ENCODE peak calls at places on chromosomes 13 and 19, in eight cellular contexts. E is lung, Q is NB4, X is astrocyte of the spinal cord, M is brain microvascular endothelial cell, Z is fibroblast of lung, F is body of pancreas, V is heart left ventricle. U is an unnamed sample.

GRCh38 chr19:19109601-19110000 is 28.7 kb downstream of the TMEM161A start:
- DNase-seq in M (peak), Z (peak), E (no peak), V (no peak), F (no peak), Q (no peak), X (no peak), U (peak)

GRCh38 chr19:29806098-29806866 is 5.5 kb upstream of the CCNE1 start:
- DNase-seq in E (no peak), V (peak), X (no peak), Z (peak), Q (peak), F (no peak), M (peak), U (peak)

GRCh38 chr13:31765441-31765840 is 26.1 kb downstream of the RXFP2 start:
- DNase-seq in E (no peak), F (no peak), M (peak), V (no peak), Z (peak), Q (no peak), X (peak), U (peak)

GRCh38 chr19:45564131-45564780 is 20.3 kb downstream of the OPA3 start:
- DNase-seq in F (no peak), V (no peak), X (no peak), M (no peak), Z (no peak), E (no peak), Q (no peak), U (no peak)

GRCh38 chr13:20822406-20822805 is 48.6 kb upstream of the EEF1AKMT1 start:
- DNase-seq in X (no peak), Z (no peak), Q (no peak), F (no peak), M (no peak), V (no peak), E (no peak), U (no peak)

GRCh38 chr19:44684892-44685847 is 13.8 kb upstream of the CEACAM16 start:
- DNase-seq in X (peak), Q (peak), F (peak), Z (peak), E (peak), V (no peak), M (peak), U (peak)

GRCh38 chr19:17475541-17476115 is 5.3 kb downstream of the SLC27A1 start:
- DNase-seq in V (peak), M (peak), Z (peak), F (peak), E (no peak), Q (peak), X (peak), U (peak)

GRCh38 chr19:46755077-46755852 is 9.0 kb upstream of the STRN4 start:
- DNase-seq in F (no peak), M (no peak), X (peak), Z (peak), E (no peak), Q (no peak), V (peak), U (peak)

GRCh38 chr13:65454403-65454802 is 1775.7 kb downstream of the PCDH9 start:
- DNase-seq in M (no peak), E (no peak), X (no peak), V (no peak), Q (no peak), F (no peak), Z (no peak), U (no peak)

GRCh38 chr19:1949304-1950101 is 8.5 kb downstream of the CSNK1G2 start:
- DNase-seq in X (no peak), V (no peak), E (no peak), Z (no peak), M (no peak), F (no peak), Q (no peak), U (no peak)

GRCh38 chr13:110409581-110409992 is 102.5 kb downstream of the COL4A2 start:
- DNase-seq in Z (peak), Q (no peak), X (peak), V (no peak), E (no peak), M (peak), F (no peak), U (no peak)

GRCh38 chr13:66778461-66778860 is 451.7 kb downstream of the PCDH9 start:
- DNase-seq in Q (peak), V (no peak), M (no peak), Z (peak), F (no peak), E (no peak), X (no peak), U (peak)

GRCh38 chr13:29436291-29436690 is 159.2 kb downstream of the SLC7A1 start:
- DNase-seq in X (peak), V (no peak), F (no peak), Z (peak), Q (no peak), M (peak), E (no peak), U (peak)

GRCh38 chr13:114121496-114122466 is 10.6 kb downstream of the RASA3 start:
- DNase-seq in Z (no peak), F (no peak), Q (no peak), V (no peak), M (no peak), E (no peak), X (no peak), U (no peak)

GRCh38 chr13:99977912-99978780 is 3.4 kb upstream of the ZIC2 start:
- DNase-seq in V (no peak), Z (no peak), F (no peak), X (peak), E (no peak), M (no peak), Q (peak), U (no peak)

GRCh38 chr13:40668335-40668734 is 1.9 kb upstream of the FOXO1 start:
- DNase-seq in E (peak), M (no peak), X (no peak), Q (peak), F (peak), V (peak), Z (peak), U (peak)

GRCh38 chr19:42021185-42021584 is 27.2 kb upstream of the ATP1A3 start:
- DNase-seq in M (no peak), V (no peak), Q (no peak), X (no peak), Z (no peak), F (no peak), E (no peak), U (no peak)

GRCh38 chr19:39941615-39942507 is 7.4 kb upstream of the FCGBP start:
- DNase-seq in M (peak), V (no peak), Z (no peak), F (peak), X (peak), E (peak), Q (peak), U (no peak)

GRCh38 chr19:3683405-3683865 is 16.8 kb downstream of the PIP5K1C start:
- DNase-seq in Q (no peak), M (peak), F (no peak), X (peak), E (no peak), V (peak), Z (no peak), U (no peak)

GRCh38 chr13:75404721-75405120 is 77.2 kb downstream of the TBC1D4 start:
- DNase-seq in Z (no peak), M (no peak), Q (no peak), V (no peak), F (no peak), X (no peak), E (no peak), U (no peak)

GRCh38 chr19:4089400-4089908 is 22.8 kb upstream of the ZBTB7A start:
- DNase-seq in Q (peak), Z (no peak), F (peak), V (peak), X (no peak), M (no peak), E (no peak), U (no peak)

GRCh38 chr19:33288666-33289065 is 13.7 kb downstream of the CEBPA start:
- DNase-seq in V (no peak), X (no peak), Q (no peak), E (no peak), M (no peak), Z (no peak), F (no peak), U (no peak)

GRCh38 chr13:71754407-71754974 is 112.5 kb downstream of the DACH1 start:
- DNase-seq in F (peak), Z (peak), E (no peak), X (no peak), M (no peak), Q (no peak), V (peak), U (no peak)

GRCh38 chr13:20145521-20145920 is 15.3 kb downstream of the GJA3 start:
- DNase-seq in Z (no peak), M (no peak), X (no peak), E (no peak), V (no peak), Q (no peak), F (no peak), U (no peak)

GRCh38 chr19:36049080-36049698 is 4.9 kb downstream of the THAP8 start:
- DNase-seq in X (no peak), E (no peak), F (no peak), Z (no peak), M (no peak), V (no peak), Q (no peak), U (no peak)

DNA sequence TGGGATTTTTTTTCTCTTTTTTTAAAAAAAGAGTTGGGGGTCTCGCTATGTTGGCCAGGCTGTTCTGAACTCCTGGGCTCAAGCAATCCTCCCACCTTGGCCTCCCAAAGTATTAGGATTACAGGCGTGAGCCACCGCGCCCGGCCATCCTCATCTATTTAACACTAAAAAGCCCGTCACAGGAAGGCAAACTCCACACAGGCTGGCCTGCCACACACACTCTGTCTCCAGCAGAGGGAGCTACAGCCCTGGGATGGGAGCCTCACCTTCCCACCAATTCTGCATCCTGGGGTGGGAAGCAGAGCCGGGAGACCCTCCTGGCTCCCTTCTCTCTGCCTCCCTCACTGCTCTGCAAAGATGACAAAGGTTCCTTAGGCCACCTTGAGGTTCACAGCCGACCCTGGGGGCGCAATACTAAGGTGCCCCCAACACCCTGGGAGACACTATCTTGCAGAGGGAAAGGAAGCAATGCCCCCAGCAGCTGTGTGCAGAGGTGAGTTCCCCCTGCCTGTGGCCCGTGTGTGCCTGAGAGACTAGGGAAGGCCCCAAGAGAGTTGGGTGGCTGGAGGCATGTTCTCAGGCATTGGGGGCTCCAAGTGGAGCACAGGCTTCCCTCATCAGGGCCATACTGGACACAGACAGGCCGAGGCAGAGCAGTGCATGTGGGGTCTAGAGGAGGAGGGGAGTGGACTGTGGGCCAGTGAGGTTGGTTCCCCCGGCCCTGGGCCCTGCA is 27.4 kb upstream of the TIMM44 start:
- DNase-seq in X (peak), M (peak), V (no peak), Q (peak), F (no peak), Z (peak), E (no peak), U (peak)
- TF ChIP-seq CTCF in X (peak), M (peak), V (peak), Q (peak), F (peak), Z (peak), E (peak), U (peak)

DNA sequence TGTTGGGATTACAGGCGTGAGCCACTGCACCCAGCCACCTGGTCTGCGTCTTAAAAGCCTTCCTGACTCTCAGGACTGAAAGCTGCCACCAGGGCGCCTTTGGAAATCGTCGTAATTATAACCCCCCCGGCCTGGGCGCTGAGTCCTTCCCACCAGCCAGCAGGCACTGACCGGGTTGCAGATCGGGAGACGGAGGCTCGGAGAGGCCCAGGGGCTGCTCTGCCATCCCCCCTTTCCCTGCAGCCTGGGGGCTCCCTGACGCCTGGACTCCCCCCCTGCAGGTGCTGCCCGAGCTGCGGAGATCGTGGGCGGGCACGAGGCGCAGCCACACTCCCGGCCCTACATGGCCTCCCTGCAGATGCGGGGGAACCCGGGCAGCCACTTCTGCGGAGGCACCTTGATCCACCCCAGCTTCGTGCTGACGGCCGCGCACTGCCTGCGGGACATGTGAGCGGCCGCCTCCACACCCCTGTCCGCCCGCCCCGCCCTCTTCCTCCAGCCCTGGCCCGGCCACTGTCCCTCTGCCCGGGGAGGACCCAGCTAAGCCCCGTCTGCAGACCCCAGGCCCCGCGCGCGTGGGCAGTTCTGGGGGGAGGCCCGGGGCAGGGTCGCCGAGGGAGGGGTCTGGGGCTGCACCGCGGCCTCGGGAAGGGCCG is 2.5 kb downstream of the PRTN3 start:
- DNase-seq in X (no peak), Z (no peak), Q (peak), E (no peak), F (peak), M (no peak), V (no peak), U (no peak)
- H3K4me3 ChIP-seq in X (no peak), Z (no peak), Q (peak), E (no peak), F (no peak), M (no peak), V (peak), U (no peak)

GRCh38 chr13:51761638-51762350 is 42.2 kb downstream of the DHRS12 start:
- DNase-seq in V (no peak), Q (no peak), E (no peak), F (no peak), M (no peak), Z (no peak), X (no peak), U (peak)

GRCh38 chr13:51765142-51765515 is 38.8 kb downstream of the DHRS12 start:
- DNase-seq in E (no peak), V (no peak), Z (peak), X (no peak), F (no peak), Q (no peak), M (no peak), U (peak)

GRCh38 chr13:51763486-51763885 is 40.5 kb downstream of the DHRS12 start:
- DNase-seq in M (no peak), E (no peak), Z (no peak), V (no peak), F (no peak), Q (no peak), X (no peak), U (no peak)

GRCh38 chr13:51767100-51767499 is 36.9 kb downstream of the DHRS12 start:
- DNase-seq in Q (peak), F (no peak), M (no peak), V (no peak), E (no peak), Z (no peak), X (no peak), U (no peak)

DNA sequence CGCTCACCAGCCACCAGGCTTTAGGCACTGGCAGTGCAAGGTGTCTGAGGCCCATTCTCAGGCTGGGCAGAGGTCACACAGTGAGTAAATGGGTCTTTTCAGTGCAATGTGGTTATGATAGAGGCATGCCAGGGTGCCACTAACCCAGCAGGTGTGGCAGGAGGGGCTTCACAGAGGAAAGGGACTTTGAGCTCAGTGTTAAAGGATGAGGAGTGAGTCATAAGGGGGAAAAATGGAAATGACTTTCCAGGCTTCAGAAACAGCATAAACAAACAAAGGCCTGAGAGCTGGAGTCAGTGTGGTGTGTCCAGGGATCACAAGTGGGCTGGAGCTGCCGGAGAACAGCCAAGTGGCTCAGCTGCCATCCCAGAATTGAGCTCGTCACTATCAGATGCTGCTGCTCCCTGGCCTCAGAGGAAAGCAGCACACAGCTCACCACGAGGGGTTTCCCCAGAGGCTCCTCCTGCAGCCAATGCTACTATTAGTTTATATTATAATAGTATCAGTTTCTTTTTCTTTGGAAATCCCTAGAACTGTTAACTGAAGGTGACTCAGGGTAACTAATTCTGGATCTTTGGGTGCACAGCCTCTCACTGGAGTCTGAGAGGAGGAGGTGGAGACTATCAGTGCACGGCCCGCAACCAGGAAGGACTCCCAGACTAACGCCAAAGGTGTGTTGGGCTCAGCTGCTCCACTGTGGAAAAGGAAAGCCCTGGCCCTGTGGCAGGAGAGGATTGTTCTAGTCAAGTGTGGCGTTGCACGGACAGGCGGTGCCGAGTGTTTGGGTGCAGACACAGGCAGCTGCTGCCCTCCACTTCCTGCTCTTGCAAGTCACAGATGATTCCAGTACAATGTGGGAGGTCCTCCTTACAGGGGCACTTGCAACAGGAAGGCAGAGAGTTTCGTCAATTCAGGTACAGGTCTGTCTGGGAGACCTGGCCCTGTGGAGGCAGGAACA is 39.5 kb downstream of the DHRS12 start:
- DNase-seq in F (peak), Z (peak), X (peak), M (peak), E (no peak), Q (no peak), V (peak), U (peak)
- TF ChIP-seq CTCF in F (peak), Z (no peak), X (no peak), M (no peak), E (no peak), Q (no peak), V (no peak), U (no peak)

DNA sequence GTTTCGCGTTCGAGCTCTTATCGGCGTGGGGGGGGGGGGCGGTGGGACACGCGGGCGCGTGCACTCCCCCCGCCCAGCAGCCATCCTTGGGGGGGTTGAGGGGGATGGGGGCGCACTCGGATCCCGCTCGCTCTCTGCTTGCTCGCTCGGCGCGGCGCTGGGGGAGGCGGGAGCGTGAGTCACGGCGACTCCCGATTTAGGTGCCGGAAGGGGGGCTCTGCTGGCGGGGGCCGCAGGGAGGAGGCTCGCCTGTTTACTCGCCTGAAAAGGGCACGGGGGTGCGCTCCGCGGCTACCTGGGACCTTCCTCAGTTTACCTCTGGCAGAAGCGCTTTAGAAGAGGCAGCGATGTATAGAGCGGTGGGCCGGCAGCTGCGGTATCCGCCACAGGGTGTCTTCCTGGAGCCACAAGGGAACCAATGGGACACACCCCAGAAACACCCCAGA is 1.1 kb upstream of the PDE4A start:
- DNase-seq in M (no peak), X (no peak), F (no peak), V (no peak), Q (peak), E (no peak), Z (no peak), U (no peak)
- H3K4me3 ChIP-seq in M (peak), X (peak), F (no peak), V (no peak), Q (peak), E (no peak), Z (peak), U (peak)

GRCh38 chr19:15776991-15777787 is 10.3 kb upstream of the OR10H5 start:
- DNase-seq in Q (peak), E (no peak), F (no peak), X (no peak), Z (no peak), M (no peak), V (no peak), U (no peak)

GRCh38 chr19:15782211-15782610 is 5.2 kb upstream of the OR10H5 start:
- DNase-seq in F (no peak), V (no peak), Z (no peak), E (no peak), M (no peak), X (no peak), Q (no peak), U (no peak)

GRCh38 chr19:15781659-15782058 is 5.8 kb upstream of the OR10H5 start:
- DNase-seq in M (no peak), E (no peak), Z (no peak), F (no peak), Q (no peak), X (no peak), V (no peak), U (no peak)

GRCh38 chr19:15780595-15781418 is 6.7 kb upstream of the OR10H5 start:
- DNase-seq in Z (no peak), E (no peak), V (no peak), M (no peak), X (no peak), F (no peak), Q (no peak), U (no peak)

DNA sequence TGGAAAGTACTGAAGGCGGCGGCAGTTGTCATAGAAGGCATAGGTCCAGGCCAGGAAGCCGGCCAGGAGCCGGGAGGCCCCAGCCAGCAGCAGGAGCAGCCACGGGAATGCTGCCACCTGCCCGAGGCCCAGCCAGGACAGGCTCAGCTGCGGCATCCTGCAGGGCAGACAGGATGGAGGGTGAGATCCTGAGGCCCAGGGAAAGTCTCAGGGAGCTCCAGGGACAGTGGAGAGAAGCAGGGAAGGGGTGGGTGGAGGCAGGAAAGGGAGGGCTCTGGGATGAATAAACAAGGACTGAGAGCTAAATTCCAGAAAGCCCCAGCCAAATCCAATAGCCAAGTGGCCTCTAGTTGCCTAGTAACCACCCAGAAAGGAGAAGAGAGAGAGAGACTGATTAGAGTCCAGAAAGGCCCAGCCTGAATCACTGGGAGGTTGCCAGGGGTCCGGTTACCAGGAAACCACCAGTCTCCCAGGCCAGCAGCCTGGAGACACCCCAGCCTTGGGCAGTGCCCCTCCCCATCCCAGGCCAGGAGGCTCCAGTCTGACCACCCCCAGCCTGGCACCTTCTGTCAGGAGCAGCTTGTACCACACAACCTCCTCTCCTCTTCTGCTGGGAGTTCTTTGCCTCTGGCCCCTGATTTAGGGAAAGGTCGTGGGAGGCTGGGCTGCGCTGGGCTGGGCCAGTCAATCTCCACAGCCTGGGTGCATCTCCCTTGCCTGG is 7.5 kb upstream of the OR10H5 start:
- DNase-seq in Q (no peak), F (peak), Z (no peak), E (peak), V (peak), X (no peak), M (no peak), U (peak)
- TF ChIP-seq CTCF in Q (no peak), F (no peak), Z (no peak), E (no peak), V (no peak), X (no peak), M (no peak), U (no peak)